ENCODE peak calls at places on chromosome 1, in nine cellular contexts. R, B, Q, T, V, S, F, E and K are unnamed samples.

GRCh38 chr1:68426594-68426993 is 23.2 kb downstream of the RPE65 start:
- DNase-seq in R (no peak), B (no peak), Q (no peak), T (no peak), V (no peak), S (no peak), F (no peak), E (no peak), K (no peak)

GRCh38 chr1:190391582-190391981 is 86.1 kb downstream of the BRINP3 start:
- DNase-seq in R (no peak), B (no peak), Q (no peak), T (no peak), V (no peak), S (no peak), F (no peak), E (no peak), K (no peak)

GRCh38 chr1:224380003-224380402 is 23.3 kb downstream of the CNIH4 start:
- DNase-seq in R (peak), B (no peak), Q (no peak), T (no peak), V (no peak), S (no peak), F (peak), E (no peak), K (no peak)

GRCh38 chr1:57845041-57845440 is 421.2 kb upstream of the DAB1 start:
- DNase-seq in R (peak), B (no peak), Q (no peak), T (peak), V (no peak), S (no peak), F (no peak), E (peak), K (no peak)

GRCh38 chr1:168482106-168482505 is 61.7 kb downstream of the XCL2 start:
- DNase-seq in R (no peak), B (no peak), Q (no peak), T (no peak), V (no peak), S (no peak), F (no peak), E (no peak), K (no peak)

GRCh38 chr1:170205301-170205700 is 59.5 kb downstream of the NTMT2 start:
- DNase-seq in R (no peak), B (no peak), Q (no peak), T (no peak), V (peak), S (no peak), F (no peak), E (no peak), K (no peak)

GRCh38 chr1:84573481-84573966 is 716 bp downstream of the CTBS start:
- DNase-seq in R (peak), B (no peak), Q (no peak), T (no peak), V (no peak), S (no peak), F (no peak), E (peak), K (no peak)

GRCh38 chr1:111864862-111865261 is 109.2 kb downstream of the DDX20 start:
- DNase-seq in R (no peak), B (no peak), Q (no peak), T (no peak), V (no peak), S (no peak), F (no peak), E (peak), K (no peak)

GRCh38 chr1:22471078-22471477 is 19.4 kb downstream of the ZBTB40 start:
- DNase-seq in R (peak), B (peak), Q (peak), T (peak), V (peak), S (no peak), F (no peak), E (peak), K (no peak)

GRCh38 chr1:215418876-215419442 is 148.1 kb upstream of the KCTD3 start:
- DNase-seq in R (peak), B (no peak), Q (no peak), T (peak), V (no peak), S (no peak), F (no peak), E (no peak), K (no peak)

GRCh38 chr1:27571439-27572018 is 32.4 kb downstream of the AHDC1 start:
- DNase-seq in R (no peak), B (no peak), Q (no peak), T (peak), V (no peak), S (peak), F (no peak), E (no peak), K (no peak)

DNA sequence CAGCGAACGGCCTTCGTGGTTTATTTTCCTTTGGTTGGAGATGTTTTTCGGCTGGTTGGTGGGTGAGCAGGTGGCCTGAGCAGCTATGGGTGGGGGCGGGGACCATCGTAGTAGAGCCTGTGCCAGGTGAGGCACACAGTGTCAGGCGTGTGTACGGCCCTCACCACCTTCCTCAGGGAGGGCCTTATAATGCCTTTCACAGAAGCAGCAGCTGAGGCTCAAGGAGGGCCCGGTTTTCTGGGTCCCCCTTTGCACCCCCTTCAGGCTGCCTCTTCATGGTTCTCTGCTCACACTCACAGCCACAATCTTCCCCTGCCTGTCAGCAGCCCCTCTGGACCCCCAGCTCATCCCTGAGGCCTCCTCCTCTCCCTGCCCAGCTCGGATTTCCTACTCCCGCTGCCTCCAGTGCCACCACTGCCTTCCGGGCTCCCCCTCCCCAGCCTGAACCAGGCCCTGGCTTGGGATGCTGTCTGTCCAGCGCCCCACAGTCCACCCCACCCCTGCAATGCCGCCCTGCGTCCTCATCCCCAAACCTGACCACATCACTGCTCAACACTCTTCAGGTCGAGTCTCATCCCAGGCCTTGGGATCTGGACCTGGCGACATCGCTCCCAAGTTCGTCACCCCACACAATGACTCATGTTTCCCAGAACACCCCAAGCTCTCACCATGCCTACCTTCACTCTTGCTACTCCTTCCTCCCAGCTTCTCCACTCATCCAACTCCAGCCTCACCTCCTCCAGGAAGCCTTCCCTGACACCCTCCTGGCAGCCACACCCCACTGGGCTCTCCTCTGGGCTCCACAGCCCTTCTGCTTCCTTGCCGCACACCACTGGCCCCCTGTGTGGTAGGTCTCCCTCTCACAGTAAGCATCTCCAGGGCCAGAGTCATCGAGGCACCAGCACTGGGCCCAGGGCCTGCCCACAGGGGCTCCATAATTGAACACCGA is 53.9 kb downstream of the DMRTB1 start:
- DNase-seq in R (peak), B (no peak), Q (no peak), T (no peak), V (no peak), S (no peak), F (no peak), E (no peak), K (no peak)
- H3K27ac ChIP-seq in R (no peak), B (no peak), Q (no peak), T (peak), V (no peak), S (no peak), F (no peak), E (peak), K (no peak)

DNA sequence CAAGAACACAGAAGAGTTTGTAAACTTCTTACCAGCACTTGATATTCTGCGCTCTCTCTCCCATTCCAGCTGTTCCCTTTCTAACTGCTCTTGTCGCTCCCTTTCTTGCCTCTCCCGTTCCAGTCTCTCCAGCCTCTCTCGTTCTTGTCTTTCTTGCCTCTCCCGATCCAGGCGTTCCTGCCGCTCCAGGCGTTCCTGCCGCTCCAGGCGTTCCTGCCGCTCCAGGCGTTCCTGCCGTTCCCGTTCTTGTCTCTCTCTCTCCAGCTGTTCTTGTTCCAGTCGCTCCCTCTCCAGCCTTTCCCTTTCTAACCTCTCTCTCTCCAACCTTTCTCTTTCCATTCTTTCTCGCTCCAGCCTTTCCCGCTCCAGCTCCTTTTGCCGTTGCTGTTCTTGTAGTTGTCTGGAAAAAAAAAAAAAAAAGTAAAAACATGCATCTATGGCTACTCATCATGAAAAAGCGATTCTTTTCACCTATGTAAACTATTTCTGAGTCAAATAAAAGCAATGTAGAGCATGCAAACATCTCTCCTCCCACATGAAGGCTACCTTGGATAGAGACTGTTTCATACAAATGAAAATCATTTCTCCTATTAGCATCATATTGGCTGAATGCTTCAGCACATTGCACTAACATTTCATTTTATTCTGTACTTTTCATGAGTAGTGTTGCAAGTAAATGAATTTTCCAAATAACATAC is 91.5 kb upstream of the LBR start:
- DNase-seq in R (peak), B (no peak), Q (no peak), T (no peak), V (peak), S (peak), F (no peak), E (no peak), K (no peak)
- H3K27ac ChIP-seq in R (no peak), B (no peak), Q (no peak), T (no peak), V (no peak), S (peak), F (no peak), E (no peak), K (no peak)

GRCh38 chr1:30824736-30825429 is 67.3 kb upstream of the LAPTM5 start:
- DNase-seq in R (no peak), B (no peak), Q (no peak), T (no peak), V (no peak), S (no peak), F (no peak), E (no peak), K (no peak)

GRCh38 chr1:30823627-30823968 is 66.0 kb upstream of the LAPTM5 start:
- DNase-seq in R (no peak), B (no peak), Q (no peak), T (no peak), V (no peak), S (no peak), F (no peak), E (no peak), K (no peak)

GRCh38 chr1:30822006-30822405 is 64.4 kb upstream of the LAPTM5 start:
- DNase-seq in R (no peak), B (no peak), Q (no peak), T (no peak), V (no peak), S (no peak), F (no peak), E (no peak), K (no peak)

GRCh38 chr1:30822966-30823581 is 65.5 kb upstream of the LAPTM5 start:
- DNase-seq in R (peak), B (no peak), Q (no peak), T (peak), V (no peak), S (no peak), F (no peak), E (no peak), K (peak)

GRCh38 chr1:30823969-30824735 is 66.6 kb upstream of the LAPTM5 start:
- DNase-seq in R (peak), B (peak), Q (peak), T (peak), V (peak), S (peak), F (peak), E (peak), K (peak)
- H3K27ac ChIP-seq in R (peak), B (peak), Q (peak), T (peak), V (peak), S (peak), F (no peak), E (peak), K (no peak)

DNA sequence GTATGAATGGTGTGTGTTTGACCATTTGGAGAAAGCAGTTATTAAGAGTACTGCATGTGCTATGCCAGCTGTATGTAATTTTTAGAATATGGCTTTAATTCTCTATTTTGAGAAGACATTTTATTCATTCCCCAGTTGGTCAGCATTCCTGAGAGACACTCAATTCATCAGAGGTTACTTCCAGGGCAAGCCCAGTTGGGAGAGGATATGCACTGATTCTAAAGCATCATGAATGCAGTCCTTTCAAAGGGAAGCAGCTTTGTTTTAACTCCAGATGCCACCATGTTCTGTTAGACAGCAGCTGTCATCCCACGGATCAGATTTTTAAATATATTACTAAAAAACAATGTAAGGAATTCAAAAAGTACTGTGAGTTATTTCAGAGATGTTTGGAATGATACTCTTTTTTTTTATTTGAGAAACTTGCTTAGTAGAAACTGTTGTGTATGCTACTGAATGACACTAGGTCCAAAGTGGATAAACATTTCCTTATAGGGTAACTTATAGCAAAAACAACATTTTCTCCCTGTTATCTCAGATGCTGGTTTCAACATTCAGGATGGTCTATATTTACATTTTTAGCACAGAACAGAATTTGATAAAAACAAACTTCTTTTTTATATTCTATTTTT is 149.5 kb upstream of the B3GALT2 start:
- DNase-seq in R (peak), B (no peak), Q (no peak), T (peak), V (peak), S (no peak), F (no peak), E (peak), K (no peak)
- H3K27ac ChIP-seq in R (no peak), B (no peak), Q (no peak), T (peak), V (peak), S (no peak), F (no peak), E (peak), K (no peak)

DNA sequence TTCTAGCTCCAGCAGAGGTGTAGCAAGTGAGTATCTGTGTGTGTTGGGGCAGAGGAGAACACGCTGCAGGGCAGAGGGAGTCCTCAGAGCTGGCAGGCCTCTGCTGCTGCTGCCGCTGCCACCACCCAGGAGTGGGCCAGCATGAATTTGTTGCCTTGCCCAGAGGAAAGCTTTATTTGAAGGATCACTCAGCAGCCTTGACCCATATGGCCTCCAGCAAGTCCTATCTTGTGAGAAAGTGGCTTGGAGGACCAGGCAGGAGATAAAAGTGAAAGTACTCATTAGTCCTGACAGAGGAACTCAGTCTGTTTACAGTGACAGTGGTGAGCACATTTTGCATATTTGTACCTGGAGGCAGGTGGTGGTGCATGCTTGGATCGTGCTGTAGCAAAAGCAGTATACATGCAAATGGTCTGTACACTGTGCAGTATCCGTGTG is 3.1 kb downstream of the TRAF5 start:
- DNase-seq in R (no peak), B (no peak), Q (no peak), T (no peak), V (no peak), S (no peak), F (no peak), E (no peak), K (no peak)
- H3K27ac ChIP-seq in R (no peak), B (peak), Q (peak), T (no peak), V (no peak), S (peak), F (peak), E (no peak), K (no peak)